ENCODE peak calls at places on chromosomes 3 and 15, in five cellular contexts. One of them, this sample, is unnamed.

GRCh38 chr3:141336672-141337522 is 31.4 kb upstream of the ZBTB38 start:
- DNase-seq in Daoy: peak
- DNase-seq in EL: peak
- DNase-seq in sciatic nerve: no peak
- DNase-seq in SJSA1: peak
- DNase-seq in this sample: no peak

GRCh38 chr3:106692624-106693023 is 684.6 kb upstream of the CCDC54 start:
- DNase-seq in Daoy: no peak
- DNase-seq in EL: no peak
- DNase-seq in sciatic nerve: no peak
- DNase-seq in SJSA1: no peak
- DNase-seq in this sample: no peak

GRCh38 chr3:39267631-39268553 is 11.9 kb downstream of the CX3CR1 start:
- DNase-seq in Daoy: no peak
- DNase-seq in EL: no peak
- DNase-seq in sciatic nerve: no peak
- DNase-seq in SJSA1: no peak
- DNase-seq in this sample: no peak

GRCh38 chr3:185631108-185631507 is 45.0 kb downstream of the SENP2 start:
- DNase-seq in Daoy: no peak
- DNase-seq in EL: no peak
- DNase-seq in sciatic nerve: no peak
- DNase-seq in SJSA1: no peak
- DNase-seq in this sample: no peak

GRCh38 chr3:52896613-52897012 is 735 bp downstream of the STIMATE start:
- DNase-seq in Daoy: peak
- DNase-seq in EL: peak
- DNase-seq in sciatic nerve: no peak
- DNase-seq in SJSA1: no peak
- DNase-seq in this sample: no peak

GRCh38 chr3:33602829-33603228 is 115.2 kb downstream of the CLASP2 start:
- DNase-seq in Daoy: no peak
- DNase-seq in EL: no peak
- DNase-seq in sciatic nerve: no peak
- DNase-seq in SJSA1: no peak
- DNase-seq in this sample: no peak

GRCh38 chr15:80233511-80234080 is 18.4 kb downstream of the CTXND1 start:
- DNase-seq in Daoy: no peak
- DNase-seq in EL: no peak
- DNase-seq in sciatic nerve: no peak
- DNase-seq in SJSA1: no peak
- DNase-seq in this sample: no peak

GRCh38 chr15:41284425-41285177 is 47.8 kb downstream of the OIP5 start:
- DNase-seq in Daoy: peak
- DNase-seq in EL: peak
- DNase-seq in sciatic nerve: no peak
- DNase-seq in SJSA1: no peak
- DNase-seq in this sample: no peak

GRCh38 chr3:107198522-107199271 is 178.5 kb upstream of the CCDC54 start:
- DNase-seq in Daoy: no peak
- DNase-seq in EL: no peak
- DNase-seq in sciatic nerve: no peak
- DNase-seq in SJSA1: no peak
- DNase-seq in this sample: no peak

GRCh38 chr3:17808994-17809393 is 66.6 kb upstream of the TBC1D5 start:
- DNase-seq in Daoy: peak
- DNase-seq in EL: peak
- DNase-seq in sciatic nerve: no peak
- DNase-seq in SJSA1: no peak
- DNase-seq in this sample: no peak

GRCh38 chr3:170200992-170201391 is 19.5 kb upstream of the PHC3 start:
- DNase-seq in Daoy: no peak
- DNase-seq in EL: no peak
- DNase-seq in sciatic nerve: no peak
- DNase-seq in SJSA1: no peak
- DNase-seq in this sample: no peak

GRCh38 chr15:65460948-65461347 is 38.2 kb upstream of the IGDCC4 start:
- DNase-seq in Daoy: no peak
- DNase-seq in EL: peak
- DNase-seq in sciatic nerve: no peak
- DNase-seq in SJSA1: no peak
- DNase-seq in this sample: no peak

GRCh38 chr3:117734431-117734830 is 1024.9 kb downstream of the TUSC7 start:
- DNase-seq in Daoy: peak
- DNase-seq in EL: peak
- DNase-seq in sciatic nerve: no peak
- DNase-seq in SJSA1: no peak
- DNase-seq in this sample: no peak

GRCh38 chr3:53258600-53259426 is 3.0 kb upstream of the TKT start:
- DNase-seq in Daoy: peak
- DNase-seq in EL: no peak
- DNase-seq in sciatic nerve: no peak
- DNase-seq in SJSA1: no peak
- DNase-seq in this sample: no peak

GRCh38 chr15:79682285-79682684 is 214.5 kb downstream of the MTHFS start:
- DNase-seq in Daoy: peak
- DNase-seq in EL: peak
- DNase-seq in sciatic nerve: peak
- DNase-seq in SJSA1: peak
- DNase-seq in this sample: no peak

GRCh38 chr15:50210462-50211264 is 28.7 kb downstream of the SLC27A2 start:
- DNase-seq in Daoy: peak
- DNase-seq in EL: no peak
- DNase-seq in sciatic nerve: no peak
- DNase-seq in SJSA1: no peak
- DNase-seq in this sample: no peak

GRCh38 chr15:79872358-79873017 is 24.3 kb downstream of the MTHFS start:
- DNase-seq in Daoy: peak
- DNase-seq in EL: peak
- DNase-seq in sciatic nerve: no peak
- DNase-seq in SJSA1: no peak
- DNase-seq in this sample: no peak

GRCh38 chr3:120092444-120092843 is 1.8 kb downstream of the GSK3B start:
- DNase-seq in Daoy: no peak
- DNase-seq in EL: no peak
- DNase-seq in sciatic nerve: no peak
- DNase-seq in SJSA1: no peak
- DNase-seq in this sample: no peak

GRCh38 chr15:77029166-77030041 is 34.5 kb downstream of the PSTPIP1 start:
- DNase-seq in Daoy: no peak
- DNase-seq in EL: no peak
- DNase-seq in sciatic nerve: peak
- DNase-seq in SJSA1: no peak
- DNase-seq in this sample: no peak

GRCh38 chr3:72462611-72463011 is 385.6 kb downstream of the SHQ1 start:
- DNase-seq in Daoy: no peak
- DNase-seq in EL: no peak
- DNase-seq in sciatic nerve: peak
- DNase-seq in SJSA1: no peak
- DNase-seq in this sample: no peak

GRCh38 chr3:146493221-146493620 is 23.9 kb upstream of the PLSCR2 start:
- DNase-seq in Daoy: no peak
- DNase-seq in EL: no peak
- DNase-seq in sciatic nerve: no peak
- DNase-seq in SJSA1: no peak
- DNase-seq in this sample: no peak

GRCh38 chr3:187336322-187336721 is 31.9 kb upstream of the RTP4 start:
- DNase-seq in Daoy: no peak
- DNase-seq in EL: no peak
- DNase-seq in sciatic nerve: no peak
- DNase-seq in SJSA1: no peak
- DNase-seq in this sample: no peak

GRCh38 chr3:169227911-169228310 is 435.6 kb downstream of the MECOM start:
- DNase-seq in Daoy: no peak
- DNase-seq in EL: peak
- DNase-seq in sciatic nerve: no peak
- DNase-seq in SJSA1: no peak
- DNase-seq in this sample: no peak

GRCh38 chr15:70508561-70509281 is 254.6 kb downstream of the UACA start:
- DNase-seq in Daoy: peak
- DNase-seq in EL: peak
- DNase-seq in sciatic nerve: no peak
- DNase-seq in SJSA1: peak
- DNase-seq in this sample: no peak

GRCh38 chr15:35013370-35013769 is 25.3 kb upstream of the ZNF770 start:
- DNase-seq in Daoy: no peak
- DNase-seq in EL: peak
- DNase-seq in sciatic nerve: no peak
- DNase-seq in SJSA1: no peak
- DNase-seq in this sample: no peak

GRCh38 chr15:80870893-80871292 is 91.7 kb downstream of the CEMIP start:
- DNase-seq in Daoy: no peak
- DNase-seq in EL: peak
- DNase-seq in sciatic nerve: no peak
- DNase-seq in SJSA1: no peak
- DNase-seq in this sample: no peak

GRCh38 chr3:170137971-170138370 is 43.6 kb downstream of the PHC3 start:
- DNase-seq in Daoy: no peak
- DNase-seq in EL: peak
- DNase-seq in sciatic nerve: no peak
- DNase-seq in SJSA1: no peak
- DNase-seq in this sample: no peak

GRCh38 chr15:67322481-67322880 is 67.9 kb downstream of the IQCH start:
- DNase-seq in Daoy: no peak
- DNase-seq in EL: peak
- DNase-seq in sciatic nerve: no peak
- DNase-seq in SJSA1: no peak
- DNase-seq in this sample: no peak

GRCh38 chr3:15649831-15650230 is 48.3 kb downstream of the BTD start:
- DNase-seq in Daoy: no peak
- DNase-seq in EL: no peak
- DNase-seq in sciatic nerve: no peak
- DNase-seq in SJSA1: no peak
- DNase-seq in this sample: no peak

GRCh38 chr15:63708141-63708772 is 111.1 kb downstream of the FBXL22 start:
- DNase-seq in Daoy: no peak
- DNase-seq in EL: no peak
- DNase-seq in sciatic nerve: no peak
- DNase-seq in SJSA1: no peak
- DNase-seq in this sample: no peak

GRCh38 chr3:43998374-43998840 is 243.3 kb upstream of the TOPAZ1 start:
- DNase-seq in Daoy: no peak
- DNase-seq in EL: peak
- DNase-seq in sciatic nerve: no peak
- DNase-seq in SJSA1: no peak
- DNase-seq in this sample: no peak

GRCh38 chr3:46660543-46661523 is 32.6 kb downstream of the ALS2CL start:
- DNase-seq in Daoy: no peak
- DNase-seq in EL: peak
- DNase-seq in sciatic nerve: peak
- DNase-seq in SJSA1: peak
- DNase-seq in this sample: no peak